ENCODE peak calls at places on chromosomes 11 and 22, in eight cellular contexts. P is right cardiac atrium, K is NCI-H1930, F is kidney, C is ACHN, M is neural progenitor cell, W is anterior cingulate cortex, D is cardiac muscle cell. Q is an unnamed sample.

GRCh38 chr11:29527391-29527936 is 489.4 kb downstream of the KCNA4 start:
- DNase-seq in F (no peak), D (no peak), C (peak), K (no peak), W (no peak), P (no peak), M (peak), Q (peak)

GRCh38 chr11:75140269-75141138 is 10.4 kb upstream of the SLCO2B1 start:
- DNase-seq in D (peak), W (no peak), C (peak), F (no peak), K (peak), P (peak), M (peak), Q (peak)

GRCh38 chr11:9893474-9893873 is 229.6 kb downstream of the SWAP70 start:
- DNase-seq in M (peak), F (no peak), D (no peak), C (no peak), P (no peak), W (no peak), K (no peak), Q (peak)

GRCh38 chr11:85718126-85718943 is 32.3 kb upstream of the CCDC89 start:
- DNase-seq in W (no peak), D (no peak), K (no peak), F (no peak), P (no peak), C (no peak), M (no peak), Q (no peak)

GRCh38 chr22:27245056-27245455 is 556.5 kb downstream of the MN1 start:
- DNase-seq in W (no peak), F (no peak), D (peak), M (no peak), K (no peak), C (no peak), P (no peak), Q (no peak)

GRCh38 chr11:84721561-84721961 is 905.6 kb downstream of the DLG2 start:
- DNase-seq in F (no peak), K (no peak), C (no peak), P (no peak), D (no peak), W (no peak), M (no peak), Q (no peak)

GRCh38 chr11:46526489-46527215 is 67.2 kb downstream of the AMBRA1 start:
- DNase-seq in M (no peak), F (no peak), K (no peak), C (no peak), P (no peak), D (no peak), W (no peak), Q (no peak)

GRCh38 chr22:49577168-49578060 is 250.3 kb downstream of the BRD1 start:
- DNase-seq in K (no peak), F (peak), C (no peak), M (no peak), P (peak), W (no peak), D (no peak), Q (no peak)

GRCh38 chr11:64055077-64055476 is 19.3 kb downstream of the FLRT1 start:
- DNase-seq in C (no peak), P (peak), M (no peak), F (no peak), K (no peak), W (no peak), D (peak), Q (peak)

Q was measured in A673.